ENCODE peak calls at places on chromosomes 11 and 22, in four cellular contexts. One of them, this sample, is unnamed.

GRCh38 chr11:557328-558132 is 3.0 kb downstream of the LMNTD2 start:
- DNase-seq in GM10248: no peak
- DNase-seq in GM23338: no peak
- DNase-seq in brain microvascular endothelial cell: no peak
- DNase-seq in this sample: no peak

GRCh38 chr11:94588366-94588952 is 21.3 kb downstream of the PIWIL4 start:
- DNase-seq in GM10248: no peak
- DNase-seq in GM23338: no peak
- DNase-seq in brain microvascular endothelial cell: no peak
- DNase-seq in this sample: no peak

GRCh38 chr11:77776455-77776854 is 44.1 kb downstream of the RSF1 start:
- DNase-seq in GM10248: no peak
- DNase-seq in GM23338: no peak
- DNase-seq in brain microvascular endothelial cell: no peak
- DNase-seq in this sample: no peak

GRCh38 chr11:113474362-113475159 is 637 bp downstream of the DRD2 start:
- DNase-seq in GM10248: peak
- DNase-seq in GM23338: peak
- DNase-seq in brain microvascular endothelial cell: peak
- DNase-seq in this sample: peak

GRCh38 chr11:69049490-69049867 is 747 bp downstream of the TPCN2 start:
- DNase-seq in GM10248: no peak
- DNase-seq in GM23338: no peak
- DNase-seq in brain microvascular endothelial cell: no peak
- DNase-seq in this sample: no peak

GRCh38 chr11:113412675-113413074 is 25.1 kb downstream of the ANKK1 start:
- DNase-seq in GM10248: no peak
- DNase-seq in GM23338: no peak
- DNase-seq in brain microvascular endothelial cell: no peak
- DNase-seq in this sample: no peak

GRCh38 chr11:95567685-95568084 is 221.9 kb downstream of the FAM76B start:
- DNase-seq in GM10248: no peak
- DNase-seq in GM23338: no peak
- DNase-seq in brain microvascular endothelial cell: no peak
- DNase-seq in this sample: no peak

GRCh38 chr11:104126464-104126863 is 37.5 kb downstream of the PDGFD start:
- DNase-seq in GM10248: no peak
- DNase-seq in GM23338: no peak
- DNase-seq in brain microvascular endothelial cell: no peak
- DNase-seq in this sample: no peak

GRCh38 chr11:11247576-11247975 is 105.5 kb downstream of the CSNK2A3 start:
- DNase-seq in GM10248: no peak
- DNase-seq in GM23338: no peak
- DNase-seq in brain microvascular endothelial cell: no peak
- DNase-seq in this sample: no peak

GRCh38 chr11:91913407-91913806 is 311.2 kb upstream of the FAT3 start:
- DNase-seq in GM10248: no peak
- DNase-seq in GM23338: no peak
- DNase-seq in brain microvascular endothelial cell: no peak
- DNase-seq in this sample: no peak

GRCh38 chr22:41979423-41980250 is 10.4 kb downstream of the SEPTIN3 start:
- DNase-seq in GM10248: no peak
- DNase-seq in GM23338: no peak
- DNase-seq in brain microvascular endothelial cell: no peak
- DNase-seq in this sample: no peak

GRCh38 chr11:125079878-125080530 is 16.9 kb downstream of the SLC37A2 start:
- DNase-seq in GM10248: peak
- DNase-seq in GM23338: no peak
- DNase-seq in brain microvascular endothelial cell: no peak
- DNase-seq in this sample: no peak

GRCh38 chr11:35688023-35688422 is 25.4 kb downstream of the TRIM44 start:
- DNase-seq in GM10248: no peak
- DNase-seq in GM23338: no peak
- DNase-seq in brain microvascular endothelial cell: peak
- DNase-seq in this sample: no peak

GRCh38 chr22:30923168-30923900 is 45.2 kb downstream of the MORC2 start:
- DNase-seq in GM10248: no peak
- DNase-seq in GM23338: no peak
- DNase-seq in brain microvascular endothelial cell: no peak
- DNase-seq in this sample: no peak

GRCh38 chr11:102007567-102008437 is 39.4 kb upstream of the CFAP300 start:
- DNase-seq in GM10248: peak
- DNase-seq in GM23338: peak
- DNase-seq in brain microvascular endothelial cell: no peak
- DNase-seq in this sample: no peak

GRCh38 chr11:93623179-93623578 is 38.3 kb upstream of the CEP295 start:
- DNase-seq in GM10248: peak
- DNase-seq in GM23338: peak
- DNase-seq in brain microvascular endothelial cell: no peak
- DNase-seq in this sample: no peak

GRCh38 chr11:118834428-118835028 is 43.6 kb upstream of the DDX6 start:
- DNase-seq in GM10248: peak
- DNase-seq in GM23338: no peak
- DNase-seq in brain microvascular endothelial cell: no peak
- DNase-seq in this sample: no peak

GRCh38 chr11:69938206-69938605 is 119.0 kb upstream of the FGF3 start:
- DNase-seq in GM10248: no peak
- DNase-seq in GM23338: no peak
- DNase-seq in brain microvascular endothelial cell: no peak
- DNase-seq in this sample: no peak

GRCh38 chr11:123690490-123690889 is 36.1 kb upstream of the SCN3B start:
- DNase-seq in GM10248: no peak
- DNase-seq in GM23338: no peak
- DNase-seq in brain microvascular endothelial cell: peak
- DNase-seq in this sample: no peak

GRCh38 chr22:38221908-38222796 is 20.4 kb downstream of the MAFF start:
- DNase-seq in GM10248: no peak
- DNase-seq in GM23338: peak
- DNase-seq in brain microvascular endothelial cell: no peak
- DNase-seq in this sample: no peak

GRCh38 chr22:38221407-38221806 is 19.6 kb downstream of the MAFF start:
- DNase-seq in GM10248: no peak
- DNase-seq in GM23338: no peak
- DNase-seq in brain microvascular endothelial cell: no peak
- DNase-seq in this sample: no peak

GRCh38 chr22:38220653-38221386 is 19.0 kb downstream of the MAFF start:
- DNase-seq in GM10248: no peak
- DNase-seq in GM23338: no peak
- DNase-seq in brain microvascular endothelial cell: no peak
- DNase-seq in this sample: no peak

GRCh38 chr22:38222797-38223119 is 21.0 kb downstream of the MAFF start:
- DNase-seq in GM10248: no peak
- DNase-seq in GM23338: no peak
- DNase-seq in brain microvascular endothelial cell: no peak
- DNase-seq in this sample: no peak

GRCh38 chr22:38223289-38223960 is 21.6 kb downstream of the MAFF start:
- DNase-seq in GM10248: no peak
- DNase-seq in GM23338: no peak
- DNase-seq in brain microvascular endothelial cell: no peak
- DNase-seq in this sample: no peak
- TF ChIP-seq CTCF in GM10248: no peak
- TF ChIP-seq CTCF in GM23338: no peak
- TF ChIP-seq CTCF in brain microvascular endothelial cell: no peak
- TF ChIP-seq CTCF in this sample: no peak

DNA sequence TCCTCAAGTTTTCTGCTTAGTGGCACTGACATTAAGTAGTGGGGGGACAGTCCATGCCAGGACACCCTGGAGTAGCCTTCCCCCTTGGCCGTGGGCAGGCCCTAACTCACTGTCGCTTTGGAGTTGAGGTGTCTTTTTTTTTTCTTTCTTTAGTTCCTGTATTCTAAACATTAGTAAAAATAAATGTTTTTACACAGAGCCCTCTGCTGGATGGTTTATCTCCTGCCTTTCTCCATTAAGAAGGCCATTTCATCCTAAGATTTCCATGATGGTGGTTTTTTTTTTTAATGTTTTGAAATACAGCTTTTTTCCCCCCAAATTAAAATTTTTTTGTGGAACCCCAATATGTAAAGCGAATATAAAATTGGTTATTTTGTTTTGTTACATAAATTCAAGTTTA is 1.8 kb upstream of the TIGD3 start:
- DNase-seq in GM10248: no peak
- DNase-seq in GM23338: no peak
- DNase-seq in brain microvascular endothelial cell: no peak
- DNase-seq in this sample: no peak
- TF ChIP-seq CTCF in GM10248: peak
- TF ChIP-seq CTCF in GM23338: peak
- TF ChIP-seq CTCF in brain microvascular endothelial cell: peak
- TF ChIP-seq CTCF in this sample: peak

GRCh38 chr11:43681543-43681942 is 1.0 kb downstream of the HSD17B12 start:
- DNase-seq in GM10248: no peak
- DNase-seq in GM23338: peak
- DNase-seq in brain microvascular endothelial cell: no peak
- DNase-seq in this sample: no peak

GRCh38 chr11:43689167-43689566 is 8.6 kb downstream of the HSD17B12 start:
- DNase-seq in GM10248: no peak
- DNase-seq in GM23338: no peak
- DNase-seq in brain microvascular endothelial cell: no peak
- DNase-seq in this sample: no peak

GRCh38 chr11:43686207-43686606 is 5.7 kb downstream of the HSD17B12 start:
- DNase-seq in GM10248: no peak
- DNase-seq in GM23338: no peak
- DNase-seq in brain microvascular endothelial cell: no peak
- DNase-seq in this sample: no peak

GRCh38 chr11:43687120-43687791 is 6.7 kb downstream of the HSD17B12 start:
- DNase-seq in GM10248: no peak
- DNase-seq in GM23338: peak
- DNase-seq in brain microvascular endothelial cell: peak
- DNase-seq in this sample: no peak

DNA sequence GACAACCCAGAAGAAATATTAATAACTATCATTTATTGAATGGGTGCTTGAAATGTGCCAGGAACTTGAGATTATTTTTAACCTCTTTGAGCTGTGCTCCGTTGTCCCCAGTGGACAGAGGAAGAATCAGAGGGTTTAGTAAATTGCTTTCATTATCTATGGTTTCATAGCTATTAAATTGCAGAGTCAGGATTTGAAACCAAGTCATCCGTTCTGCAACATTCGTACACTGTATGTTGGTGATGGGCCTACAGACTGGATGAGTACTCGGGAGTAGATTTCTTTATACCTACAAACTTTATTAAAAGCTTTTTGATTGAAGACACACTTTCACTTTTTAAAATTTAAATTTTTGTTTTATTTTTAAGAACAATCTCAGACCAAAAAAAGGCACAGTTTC is 4.9 kb downstream of the HSD17B12 start:
- DNase-seq in GM10248: no peak
- DNase-seq in GM23338: no peak
- DNase-seq in brain microvascular endothelial cell: no peak
- DNase-seq in this sample: no peak
- TF ChIP-seq CTCF in GM10248: no peak
- TF ChIP-seq CTCF in GM23338: peak
- TF ChIP-seq CTCF in brain microvascular endothelial cell: peak
- TF ChIP-seq CTCF in this sample: peak

GRCh38 chr11:78832226-78832947 is 257.7 kb upstream of the NARS2 start:
- DNase-seq in GM10248: no peak
- DNase-seq in GM23338: no peak
- DNase-seq in brain microvascular endothelial cell: no peak
- DNase-seq in this sample: no peak
- TF ChIP-seq CTCF in GM10248: no peak
- TF ChIP-seq CTCF in GM23338: peak
- TF ChIP-seq CTCF in brain microvascular endothelial cell: peak
- TF ChIP-seq CTCF in this sample: no peak

GRCh38 chr22:32473388-32473952 is 1.1 kb upstream of the FBXO7 start:
- DNase-seq in GM10248: peak
- DNase-seq in GM23338: peak
- DNase-seq in brain microvascular endothelial cell: peak
- DNase-seq in this sample: no peak
- TF ChIP-seq CTCF in GM10248: peak
- TF ChIP-seq CTCF in GM23338: peak
- TF ChIP-seq CTCF in brain microvascular endothelial cell: peak
- TF ChIP-seq CTCF in this sample: peak

DNA sequence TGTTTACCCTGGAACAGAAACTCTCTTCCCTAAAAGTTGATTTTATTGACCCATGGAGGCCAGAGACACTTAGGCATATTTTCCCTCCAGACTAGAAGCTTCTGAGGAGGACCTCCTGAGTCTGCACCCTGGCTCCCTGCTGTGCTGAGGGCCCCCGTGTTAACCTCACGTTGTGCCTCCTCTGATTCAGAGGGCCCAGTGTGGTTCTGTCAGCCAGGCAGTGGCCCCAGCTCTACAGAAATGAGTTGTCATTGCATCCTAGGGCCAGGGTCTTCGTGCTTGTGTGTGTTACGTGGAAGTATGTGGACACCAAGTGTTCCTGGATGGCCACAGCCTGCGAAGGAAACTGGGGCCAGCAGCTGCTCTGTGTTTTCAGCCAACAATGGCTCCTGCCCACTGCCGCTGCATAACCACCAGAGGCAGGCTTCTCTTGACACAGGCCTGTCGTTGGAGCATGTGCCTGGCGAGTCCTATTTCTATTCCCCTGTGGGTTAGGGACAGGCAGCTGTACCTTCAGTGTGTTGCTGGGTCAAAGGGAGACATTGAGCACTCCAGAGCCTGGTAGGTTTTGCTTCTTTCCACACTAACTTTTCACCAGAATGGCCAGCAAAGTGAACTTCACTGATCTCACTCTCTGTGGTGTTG is 44.5 kb downstream of the MED15 start:
- DNase-seq in GM10248: no peak
- DNase-seq in GM23338: no peak
- DNase-seq in brain microvascular endothelial cell: no peak
- DNase-seq in this sample: no peak
- TF ChIP-seq CTCF in GM10248: no peak
- TF ChIP-seq CTCF in GM23338: no peak
- TF ChIP-seq CTCF in brain microvascular endothelial cell: peak
- TF ChIP-seq CTCF in this sample: peak

DNA sequence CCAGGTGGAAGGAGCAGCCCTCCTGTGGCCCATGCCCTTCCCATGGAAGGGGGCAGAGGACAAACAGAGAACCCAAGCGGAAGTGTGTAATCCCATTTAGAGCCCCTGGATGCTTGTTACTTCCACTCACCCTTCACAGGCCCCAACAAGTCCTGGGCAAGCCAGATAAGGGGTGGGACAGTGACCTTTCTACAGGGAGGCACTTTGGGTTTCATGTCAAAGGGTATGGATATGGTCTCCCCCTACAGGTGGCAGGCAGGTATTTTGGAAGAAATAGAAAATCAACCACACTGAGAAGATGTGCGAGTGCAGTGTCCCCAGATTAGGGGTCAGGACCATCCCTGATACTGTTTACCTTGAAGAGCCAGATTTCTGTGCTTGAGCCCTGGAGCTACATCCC is 11.4 kb downstream of the MPEG1 start:
- DNase-seq in GM10248: no peak
- DNase-seq in GM23338: peak
- DNase-seq in brain microvascular endothelial cell: no peak
- DNase-seq in this sample: no peak
- TF ChIP-seq CTCF in GM10248: peak
- TF ChIP-seq CTCF in GM23338: peak
- TF ChIP-seq CTCF in brain microvascular endothelial cell: peak
- TF ChIP-seq CTCF in this sample: peak

GRCh38 chr11:2298795-2299747 is 2.6 kb downstream of the C11orf21 start:
- DNase-seq in GM10248: no peak
- DNase-seq in GM23338: peak
- DNase-seq in brain microvascular endothelial cell: no peak
- DNase-seq in this sample: no peak
- TF ChIP-seq CTCF in GM10248: peak
- TF ChIP-seq CTCF in GM23338: peak
- TF ChIP-seq CTCF in brain microvascular endothelial cell: peak
- TF ChIP-seq CTCF in this sample: peak

This sample was measured in progenitor cell of endocrine pancreas.